ENCODE peak calls at places on chromosomes 13 and 19, in nine cellular contexts. U is neuronal stem cell; C is HS-5; R is AG04450; N is mucosa of gallbladder; Z is SK-N-SH; H is activated CD8-positive, alpha-beta memory T cell treated with anti-CD3 and anti-CD28 coated beads for 48 hours; F is fibroblast of pulmonary artery; O is effector CD4-positive, alpha-beta T cell. P is an unnamed sample.

GRCh38 chr13:112106467-112107141 is 39.7 kb downstream of the SOX1 start:
- DNase-seq in Z (no peak), C (no peak), U (peak), F (no peak), O (no peak), N (no peak), R (no peak), H (no peak), P (no peak)

GRCh38 chr13:20360041-20360491 is 127.9 kb upstream of the GJB6 start:
- DNase-seq in O (no peak), C (no peak), F (peak), H (no peak), R (peak), N (no peak), U (no peak), Z (no peak), P (no peak)

GRCh38 chr19:1311543-1312091 is 25.9 kb downstream of the EFNA2 start:
- DNase-seq in C (no peak), F (no peak), N (no peak), Z (no peak), U (no peak), R (no peak), O (no peak), H (no peak), P (no peak)

GRCh38 chr13:108342369-108343289 is 73.1 kb downstream of the TNFSF13B start:
- DNase-seq in R (peak), H (no peak), C (no peak), O (peak), F (peak), U (peak), Z (peak), N (no peak), P (peak)

GRCh38 chr13:32032780-32033179 is 1.2 kb downstream of the FRY start:
- DNase-seq in C (no peak), Z (no peak), O (no peak), N (peak), R (no peak), F (no peak), H (no peak), U (no peak), P (no peak)

GRCh38 chr13:40271931-40272775 is 394.3 kb downstream of the FOXO1 start:
- DNase-seq in U (no peak), O (no peak), R (no peak), H (peak), C (no peak), F (peak), Z (no peak), N (peak), P (no peak)

GRCh38 chr19:2449019-2449418 is 7.7 kb downstream of the LMNB2 start:
- DNase-seq in O (no peak), F (no peak), Z (no peak), U (no peak), H (no peak), R (no peak), N (no peak), C (no peak), P (no peak)

GRCh38 chr13:98869408-98870090 is 108.3 kb downstream of the DOCK9 start:
- DNase-seq in U (no peak), Z (no peak), O (no peak), R (no peak), N (no peak), H (no peak), C (no peak), F (peak), P (no peak)

GRCh38 chr19:2041686-2042484 is 9.2 kb downstream of the MKNK2 start:
- DNase-seq in O (peak), U (peak), C (no peak), N (peak), H (peak), F (peak), R (no peak), Z (peak), P (peak)

GRCh38 chr19:2239771-2240770 is 3.4 kb downstream of the SF3A2 start:
- DNase-seq in C (no peak), R (no peak), H (no peak), U (peak), Z (no peak), F (peak), O (no peak), N (no peak), P (no peak)

GRCh38 chr19:35869327-35870123 is 1.2 kb downstream of the APLP1 start:
- DNase-seq in C (peak), N (peak), O (peak), R (no peak), Z (peak), H (peak), F (peak), U (peak), P (peak)

P was measured in NCI-H2171 treated with DMSO at 0.1 percent for 48 hours.